ENCODE peak calls at places on chromosomes 2 and 18, in five cellular contexts. One of them, this sample, is unnamed.

GRCh38 chr18:79420033-79420745 is 24.5 kb downstream of the NFATC1 start:
- DNase-seq in left ventricle myocardium inferior: no peak
- DNase-seq in coronary artery: no peak
- DNase-seq in sigmoid colon: no peak
- DNase-seq in CD4-positive, alpha-beta T cell: no peak
- DNase-seq in this sample: no peak

GRCh38 chr2:18987021-18987420 is 371.4 kb downstream of the OSR1 start:
- DNase-seq in sigmoid colon: no peak
- DNase-seq in coronary artery: no peak
- DNase-seq in left ventricle myocardium inferior: no peak
- DNase-seq in CD4-positive, alpha-beta T cell: no peak
- DNase-seq in this sample: no peak

GRCh38 chr2:17461087-17461475 is 57.2 kb downstream of the RAD51AP2 start:
- DNase-seq in CD4-positive, alpha-beta T cell: no peak
- DNase-seq in left ventricle myocardium inferior: no peak
- DNase-seq in sigmoid colon: no peak
- DNase-seq in coronary artery: no peak
- DNase-seq in this sample: no peak

GRCh38 chr2:237500681-237501424 is 13.8 kb downstream of the MLPH start:
- DNase-seq in coronary artery: no peak
- DNase-seq in sigmoid colon: no peak
- DNase-seq in left ventricle myocardium inferior: no peak
- DNase-seq in CD4-positive, alpha-beta T cell: no peak
- DNase-seq in this sample: no peak

GRCh38 chr2:214676421-214677089 is 132.9 kb downstream of the BARD1 start:
- DNase-seq in left ventricle myocardium inferior: no peak
- DNase-seq in CD4-positive, alpha-beta T cell: no peak
- DNase-seq in sigmoid colon: no peak
- DNase-seq in coronary artery: no peak
- DNase-seq in this sample: no peak

GRCh38 chr18:5476961-5477800 is 66.6 kb downstream of the EPB41L3 start:
- DNase-seq in left ventricle myocardium inferior: no peak
- DNase-seq in sigmoid colon: no peak
- DNase-seq in coronary artery: no peak
- DNase-seq in CD4-positive, alpha-beta T cell: no peak
- DNase-seq in this sample: no peak

GRCh38 chr18:77115461-77115907 is 17.1 kb downstream of the MBP start:
- DNase-seq in sigmoid colon: no peak
- DNase-seq in left ventricle myocardium inferior: no peak
- DNase-seq in coronary artery: no peak
- DNase-seq in CD4-positive, alpha-beta T cell: no peak
- DNase-seq in this sample: no peak

GRCh38 chr2:41879367-41879871 is 168.4 kb upstream of the PKDCC start:
- DNase-seq in coronary artery: no peak
- DNase-seq in left ventricle myocardium inferior: no peak
- DNase-seq in sigmoid colon: no peak
- DNase-seq in CD4-positive, alpha-beta T cell: no peak
- DNase-seq in this sample: no peak

GRCh38 chr2:2664989-2665833 is 334.1 kb upstream of the MYT1L start:
- DNase-seq in sigmoid colon: peak; percentile 60
- DNase-seq in left ventricle myocardium inferior: no peak
- DNase-seq in CD4-positive, alpha-beta T cell: no peak
- DNase-seq in coronary artery: no peak
- DNase-seq in this sample: no peak

GRCh38 chr2:46858697-46859080 is 56.9 kb downstream of the MCFD2 start:
- DNase-seq in sigmoid colon: no peak
- DNase-seq in left ventricle myocardium inferior: no peak
- DNase-seq in CD4-positive, alpha-beta T cell: no peak
- DNase-seq in coronary artery: no peak
- DNase-seq in this sample: no peak

GRCh38 chr2:115169814-115170213 is 727.4 kb downstream of the DPP10 start:
- DNase-seq in CD4-positive, alpha-beta T cell: no peak
- DNase-seq in left ventricle myocardium inferior: no peak
- DNase-seq in sigmoid colon: no peak
- DNase-seq in coronary artery: no peak
- DNase-seq in this sample: no peak

GRCh38 chr2:160091381-160091780 is 29.0 kb upstream of the PLA2R1 start:
- DNase-seq in left ventricle myocardium inferior: no peak
- DNase-seq in coronary artery: no peak
- DNase-seq in sigmoid colon: no peak
- DNase-seq in CD4-positive, alpha-beta T cell: no peak
- DNase-seq in this sample: no peak

GRCh38 chr2:231613655-231614558 is 21.2 kb downstream of the TEX44 start:
- DNase-seq in left ventricle myocardium inferior: peak; percentile 91
- DNase-seq in coronary artery: peak; percentile 96
- DNase-seq in sigmoid colon: peak; percentile 97
- DNase-seq in CD4-positive, alpha-beta T cell: peak; percentile 35
- DNase-seq in this sample: peak; percentile 80

GRCh38 chr2:241584446-241584845 is 25.9 kb downstream of the BOK start:
- DNase-seq in coronary artery: no peak
- DNase-seq in sigmoid colon: no peak
- DNase-seq in CD4-positive, alpha-beta T cell: no peak
- DNase-seq in left ventricle myocardium inferior: no peak
- DNase-seq in this sample: no peak

GRCh38 chr18:11323359-11323819 is 174.0 kb upstream of the PIEZO2 start:
- DNase-seq in sigmoid colon: no peak
- DNase-seq in CD4-positive, alpha-beta T cell: no peak
- DNase-seq in coronary artery: no peak
- DNase-seq in left ventricle myocardium inferior: no peak
- DNase-seq in this sample: no peak

GRCh38 chr2:122683018-122683417 is 927.6 kb downstream of the TSN start:
- DNase-seq in sigmoid colon: no peak
- DNase-seq in coronary artery: no peak
- DNase-seq in CD4-positive, alpha-beta T cell: no peak
- DNase-seq in left ventricle myocardium inferior: no peak
- DNase-seq in this sample: no peak

GRCh38 chr2:85458611-85459563 is 40.4 kb downstream of the SH2D6 start:
- DNase-seq in left ventricle myocardium inferior: no peak
- DNase-seq in coronary artery: no peak
- DNase-seq in CD4-positive, alpha-beta T cell: no peak
- DNase-seq in sigmoid colon: peak; percentile 12
- DNase-seq in this sample: no peak

GRCh38 chr2:220277445-220277960 is 650.1 kb downstream of the SLC4A3 start:
- DNase-seq in CD4-positive, alpha-beta T cell: no peak
- DNase-seq in left ventricle myocardium inferior: peak; percentile 50
- DNase-seq in coronary artery: peak; percentile 88
- DNase-seq in sigmoid colon: no peak
- DNase-seq in this sample: no peak

GRCh38 chr2:201111096-201111495 is 4.9 kb upstream of the CFLAR start:
- DNase-seq in left ventricle myocardium inferior: no peak
- DNase-seq in coronary artery: no peak
- DNase-seq in CD4-positive, alpha-beta T cell: no peak
- DNase-seq in sigmoid colon: no peak
- DNase-seq in this sample: no peak

GRCh38 chr2:135473567-135473966 is 57.5 kb downstream of the ZRANB3 start:
- DNase-seq in left ventricle myocardium inferior: no peak
- DNase-seq in sigmoid colon: no peak
- DNase-seq in CD4-positive, alpha-beta T cell: no peak
- DNase-seq in coronary artery: no peak
- DNase-seq in this sample: no peak

GRCh38 chr2:135256531-135257258 is 204.6 kb downstream of the RAB3GAP1 start:
- DNase-seq in CD4-positive, alpha-beta T cell: no peak
- DNase-seq in left ventricle myocardium inferior: no peak
- DNase-seq in sigmoid colon: no peak
- DNase-seq in coronary artery: no peak
- DNase-seq in this sample: no peak

GRCh38 chr2:63984606-63985359 is 34.4 kb downstream of the VPS54 start:
- DNase-seq in left ventricle myocardium inferior: no peak
- DNase-seq in sigmoid colon: no peak
- DNase-seq in coronary artery: no peak
- DNase-seq in CD4-positive, alpha-beta T cell: no peak
- DNase-seq in this sample: no peak

GRCh38 chr18:23330423-23330822 is 122.7 kb upstream of the RIOK3 start:
- DNase-seq in left ventricle myocardium inferior: no peak
- DNase-seq in sigmoid colon: no peak
- DNase-seq in coronary artery: no peak
- DNase-seq in CD4-positive, alpha-beta T cell: no peak
- DNase-seq in this sample: no peak

DNA sequence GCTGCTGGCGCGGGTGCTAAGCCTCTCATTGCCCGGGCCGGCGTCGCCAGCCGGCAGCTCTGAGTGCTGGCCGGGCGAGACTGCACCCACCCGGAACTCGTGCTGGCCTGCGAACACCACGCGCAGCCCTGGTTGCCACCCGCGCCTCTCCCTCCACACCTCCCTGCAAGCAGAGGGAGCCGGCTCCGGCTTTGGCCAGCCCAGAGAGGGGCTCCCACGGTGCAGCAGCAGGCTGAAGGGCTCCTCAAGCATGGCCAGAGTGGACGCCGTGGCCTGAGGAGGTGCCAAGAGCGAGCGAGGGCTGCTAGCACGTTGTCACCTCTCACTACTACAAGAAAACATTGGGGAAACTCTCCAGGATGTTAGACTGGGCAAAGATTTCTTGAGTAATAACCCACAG is 98.6 kb downstream of the SPIRE1 start:
- DNase-seq in left ventricle myocardium inferior: no peak
- DNase-seq in coronary artery: no peak
- DNase-seq in CD4-positive, alpha-beta T cell: no peak
- DNase-seq in sigmoid colon: no peak
- DNase-seq in this sample: no peak
- TF ChIP-seq CTCF in left ventricle myocardium inferior: no peak
- TF ChIP-seq CTCF in coronary artery: no peak
- TF ChIP-seq CTCF in CD4-positive, alpha-beta T cell: no peak
- TF ChIP-seq CTCF in sigmoid colon: no peak
- TF ChIP-seq CTCF in this sample: no peak

GRCh38 chr2:69914235-69915049 is 467 bp upstream of the MXD1 start:
- DNase-seq in coronary artery: peak; percentile 100
- DNase-seq in left ventricle myocardium inferior: peak; percentile 100
- DNase-seq in sigmoid colon: peak; percentile 100
- DNase-seq in CD4-positive, alpha-beta T cell: peak; percentile 100
- DNase-seq in this sample: peak; percentile 99
- TF ChIP-seq CTCF in coronary artery: no peak
- TF ChIP-seq CTCF in left ventricle myocardium inferior: no peak
- TF ChIP-seq CTCF in sigmoid colon: no peak
- TF ChIP-seq CTCF in CD4-positive, alpha-beta T cell: no peak
- TF ChIP-seq CTCF in this sample: peak; percentile 29

GRCh38 chr18:34528177-34528576 is 181.9 kb upstream of the DTNA start:
- DNase-seq in CD4-positive, alpha-beta T cell: no peak
- DNase-seq in coronary artery: no peak
- DNase-seq in left ventricle myocardium inferior: no peak
- DNase-seq in sigmoid colon: no peak
- DNase-seq in this sample: no peak
- TF ChIP-seq CTCF in CD4-positive, alpha-beta T cell: no peak
- TF ChIP-seq CTCF in coronary artery: no peak
- TF ChIP-seq CTCF in left ventricle myocardium inferior: no peak
- TF ChIP-seq CTCF in sigmoid colon: no peak
- TF ChIP-seq CTCF in this sample: no peak

GRCh38 chr18:32355896-32356295 is 114.8 kb downstream of the GAREM1 start:
- DNase-seq in sigmoid colon: no peak
- DNase-seq in left ventricle myocardium inferior: no peak
- DNase-seq in coronary artery: no peak
- DNase-seq in CD4-positive, alpha-beta T cell: no peak
- DNase-seq in this sample: no peak

GRCh38 chr18:32362484-32362883 is 108.2 kb downstream of the GAREM1 start:
- DNase-seq in left ventricle myocardium inferior: no peak
- DNase-seq in CD4-positive, alpha-beta T cell: no peak
- DNase-seq in coronary artery: no peak
- DNase-seq in sigmoid colon: no peak
- DNase-seq in this sample: no peak

GRCh38 chr18:32358529-32358928 is 112.2 kb downstream of the GAREM1 start:
- DNase-seq in coronary artery: no peak
- DNase-seq in CD4-positive, alpha-beta T cell: no peak
- DNase-seq in left ventricle myocardium inferior: no peak
- DNase-seq in sigmoid colon: no peak
- DNase-seq in this sample: no peak

GRCh38 chr18:32360682-32361345 is 109.9 kb downstream of the GAREM1 start:
- DNase-seq in CD4-positive, alpha-beta T cell: no peak
- DNase-seq in coronary artery: no peak
- DNase-seq in sigmoid colon: no peak
- DNase-seq in left ventricle myocardium inferior: no peak
- DNase-seq in this sample: no peak

GRCh38 chr18:32358075-32358474 is 112.6 kb downstream of the GAREM1 start:
- DNase-seq in coronary artery: no peak
- DNase-seq in sigmoid colon: no peak
- DNase-seq in CD4-positive, alpha-beta T cell: no peak
- DNase-seq in left ventricle myocardium inferior: no peak
- DNase-seq in this sample: no peak
- TF ChIP-seq CTCF in coronary artery: no peak
- TF ChIP-seq CTCF in sigmoid colon: no peak
- TF ChIP-seq CTCF in CD4-positive, alpha-beta T cell: no peak
- TF ChIP-seq CTCF in left ventricle myocardium inferior: peak; percentile 15
- TF ChIP-seq CTCF in this sample: no peak

GRCh38 chr2:65129613-65130439 is at the start of gene RAB1A:
- DNase-seq in CD4-positive, alpha-beta T cell: peak; percentile 100
- DNase-seq in coronary artery: peak; percentile 100
- DNase-seq in left ventricle myocardium inferior: peak; percentile 100
- DNase-seq in sigmoid colon: peak; percentile 100
- DNase-seq in this sample: peak; percentile 98
- TF ChIP-seq CTCF in CD4-positive, alpha-beta T cell: peak; percentile 37
- TF ChIP-seq CTCF in coronary artery: no peak
- TF ChIP-seq CTCF in left ventricle myocardium inferior: peak; percentile 61
- TF ChIP-seq CTCF in sigmoid colon: peak; percentile 34
- TF ChIP-seq CTCF in this sample: peak; percentile 42